ENCODE peak calls at places on chromosomes 16 and 17, in eight cellular contexts. K is SK-N-SH; A is stomach; I is fibroblast of lung; V is cardiac muscle cell; O is aorta; F is CD8-positive, alpha-beta T cell; W is right lobe of liver. S is an unnamed sample. For H3K4me1, the result is how much of the 10 kb centered on the place peaks cover.

GRCh38 chr16:53129281-53130192 is 74.7 kb downstream of the CHD9 start:
- DNase-seq in K (peak), O (no peak), W (no peak), F (no peak), V (peak), I (peak), A (no peak), S (no peak)

GRCh38 chr16:10922328-10923145 is 19.7 kb downstream of the DEXI start:
- DNase-seq in V (no peak), I (peak), W (peak), O (peak), A (no peak), F (no peak), K (no peak), S (peak)

GRCh38 chr17:44220211-44221071 is 966 bp upstream of the UBTF start:
- DNase-seq in W (peak), K (peak), O (peak), V (peak), A (peak), I (peak), F (peak), S (peak)

GRCh38 chr17:44044092-44044491 is 22.4 kb downstream of the LSM12 start:
- DNase-seq in K (no peak), V (no peak), A (no peak), F (no peak), O (no peak), W (no peak), I (peak), S (no peak)

GRCh38 chr16:31130899-31131298 is 4.6 kb downstream of the PRSS8 start:
- DNase-seq in K (no peak), I (no peak), W (no peak), V (no peak), A (peak), F (no peak), O (no peak), S (no peak)

GRCh38 chr16:31033709-31034492 is 543 bp downstream of the STX4 start:
- DNase-seq in W (peak), O (peak), A (peak), K (peak), V (peak), F (peak), I (peak), S (peak)

GRCh38 chr17:54992797-54993639 is 24.5 kb downstream of the STXBP4 start:
- DNase-seq in A (no peak), I (peak), W (no peak), V (peak), O (no peak), F (no peak), K (peak), S (no peak)

GRCh38 chr17:9217151-9218067 is 196.1 kb downstream of the NTN1 start:
- DNase-seq in K (peak), I (peak), A (no peak), F (no peak), V (no peak), W (no peak), O (no peak), S (no peak)

GRCh38 chr17:2138318-2138717 is 83.4 kb downstream of the HIC1 start:
- DNase-seq in W (peak), A (no peak), V (peak), F (no peak), I (peak), K (peak), O (peak), S (no peak)

GRCh38 chr16:58047557-58048348 is 22.2 kb downstream of the MMP15 start:
- DNase-seq in F (no peak), W (no peak), K (peak), A (no peak), I (no peak), O (no peak), V (no peak), S (no peak)

GRCh38 chr17:40019140-40019991 is 4.1 kb downstream of the CSF3 start:
- DNase-seq in O (no peak), V (no peak), A (no peak), K (peak), F (no peak), W (no peak), I (peak), S (peak)

GRCh38 chr17:68291836-68292688 is 767 bp downstream of the ARSG start:
- DNase-seq in A (peak), W (peak), K (peak), O (peak), V (peak), F (peak), I (peak), S (peak)

GRCh38 chr16:21277045-21277926 is 804 bp downstream of the CRYM start:
- DNase-seq in V (no peak), K (no peak), F (no peak), A (no peak), I (no peak), O (no peak), W (no peak), S (no peak)

GRCh38 chr16:88039591-88039990 is 88.4 kb downstream of the BANP start:
- DNase-seq in O (no peak), V (no peak), A (no peak), W (no peak), F (no peak), K (no peak), I (no peak), S (no peak)

GRCh38 chr17:20315321-20315720 is 152.0 kb downstream of the LGALS9B start:
- DNase-seq in O (no peak), A (no peak), F (no peak), I (no peak), W (no peak), V (no peak), K (no peak), S (no peak)

GRCh38 chr17:38871992-38872605 is 2.2 kb downstream of the LASP1 start:
- DNase-seq in O (no peak), I (no peak), F (no peak), W (no peak), K (no peak), A (no peak), V (no peak), S (no peak)
- H3K4me1 ChIP-seq in O (under half), I (under half), F (half or more), W (under half), K (under half), A (half or more), V (under half), S (under half)

DNA sequence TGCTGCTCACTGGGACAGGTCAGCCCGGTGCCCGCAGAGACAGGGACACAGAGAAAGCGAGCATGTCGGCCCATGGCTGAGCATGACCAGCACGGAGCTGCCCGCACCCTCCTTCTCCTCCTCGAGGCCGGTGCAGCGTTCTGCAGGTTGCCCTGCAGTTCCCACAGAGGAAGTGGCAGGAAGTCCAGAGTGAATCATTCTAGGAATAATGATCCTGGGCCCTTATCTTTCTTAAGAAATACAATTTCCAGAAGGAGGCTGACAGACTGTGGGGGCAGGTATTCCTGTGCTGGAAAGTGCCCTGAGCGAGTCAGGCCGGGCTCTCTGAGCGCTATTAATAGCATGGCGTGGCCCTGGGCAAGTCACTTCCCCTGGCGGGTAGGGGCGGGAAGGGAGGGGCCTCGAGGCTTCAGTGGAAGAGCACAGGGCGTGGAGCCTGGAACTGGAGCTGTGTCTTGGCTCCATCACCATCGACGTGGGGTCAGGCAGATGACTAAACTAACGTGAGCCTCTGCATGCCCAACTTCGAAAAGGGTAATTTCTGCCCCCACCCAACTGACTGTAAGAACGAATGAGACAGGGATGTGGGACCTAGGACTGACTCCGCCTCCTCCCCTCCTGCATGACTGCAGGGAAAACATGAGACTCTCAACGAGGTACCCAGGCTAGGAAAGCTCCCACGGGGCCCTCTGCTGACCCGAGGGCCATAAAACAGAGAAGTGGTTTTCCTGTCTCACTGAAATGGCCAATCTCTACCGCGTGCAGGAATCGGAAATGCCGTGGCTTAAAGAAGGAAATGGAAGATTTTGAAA is 9.8 kb downstream of the TMEM204 start:
- DNase-seq in I (peak), W (peak), O (peak), A (peak), K (peak), V (peak), F (no peak), S (peak)
- H3K4me1 ChIP-seq in I (under half), W (under half), O (under half), A (under half), K (under half), V (under half), F (half or more), S (under half)

GRCh38 chr16:67457611-67458010 is 23.3 kb downstream of the ATP6V0D1 start:
- DNase-seq in O (no peak), I (no peak), A (no peak), W (no peak), F (no peak), V (no peak), K (no peak), S (no peak)
- H3K4me1 ChIP-seq in O (under half), I (under half), A (half or more), W (under half), F (under half), V (under half), K (half or more), S (half or more)

DNA sequence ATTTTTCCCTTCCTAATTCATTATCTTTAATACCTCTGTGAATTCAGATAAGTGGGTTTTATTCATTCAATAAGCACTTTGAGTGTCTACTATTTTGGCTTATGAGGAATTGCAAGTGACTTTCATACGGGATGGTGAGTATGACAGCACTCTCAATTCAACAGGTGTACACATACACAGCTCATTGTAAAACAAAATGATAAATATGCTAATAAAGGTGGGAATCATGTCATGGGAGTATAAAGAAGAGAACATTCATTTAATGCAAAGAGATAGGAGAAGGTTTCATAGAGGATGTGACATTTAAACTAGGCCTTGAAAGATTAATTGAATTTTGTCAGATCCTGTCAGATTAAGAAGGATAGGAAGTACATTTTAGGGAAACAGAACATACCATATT is 19.4 kb downstream of the NACA2 start:
- DNase-seq in W (no peak), I (no peak), A (no peak), K (no peak), F (no peak), V (no peak), O (no peak), S (no peak)
- H3K4me1 ChIP-seq in W (under half), I (under half), A (under half), K (under half), F (under half), V (under half), O (under half), S (under half)

DNA sequence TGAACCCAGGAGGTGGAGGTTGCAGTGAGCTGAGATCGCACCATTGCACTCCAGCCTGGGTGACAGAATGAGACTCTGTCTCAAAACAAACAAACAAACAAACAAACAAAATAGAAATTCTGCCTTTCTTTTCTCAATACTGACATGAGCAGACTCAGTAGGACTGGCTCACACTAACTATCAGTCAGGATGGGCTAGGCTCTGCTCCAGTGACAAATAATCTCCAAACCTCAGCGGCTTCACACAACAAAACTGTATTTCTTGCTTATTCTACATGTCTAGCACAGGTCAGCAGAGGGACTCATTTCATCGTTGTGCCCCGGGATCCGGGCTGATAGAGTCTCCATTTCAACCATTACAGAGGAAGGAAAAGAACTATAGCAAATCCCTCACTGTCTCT is 26.5 kb upstream of the N4BP1 start:
- DNase-seq in O (no peak), A (peak), I (no peak), V (no peak), K (no peak), F (no peak), W (no peak), S (no peak)
- H3K4me1 ChIP-seq in O (under half), A (under half), I (under half), V (under half), K (under half), F (under half), W (under half), S (under half)

DNA sequence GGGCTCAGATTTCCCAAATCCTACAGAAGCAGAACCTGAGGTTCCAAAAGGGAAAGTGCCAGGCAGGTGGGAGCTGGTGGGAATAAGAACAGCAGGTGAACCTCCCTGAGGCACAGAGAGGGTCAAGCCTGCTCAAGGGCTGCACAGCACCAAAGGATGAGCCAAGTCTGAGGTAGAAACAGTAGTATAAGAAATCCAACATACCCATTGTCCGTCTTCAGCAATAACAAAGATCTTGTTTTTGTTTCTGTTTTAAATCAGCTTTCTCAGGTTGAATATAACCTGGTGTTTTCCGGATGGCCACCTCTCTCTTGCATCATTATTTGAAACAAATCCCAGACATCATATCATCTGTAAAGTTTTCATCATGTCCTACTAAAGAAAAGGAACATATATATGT is 10.6 kb upstream of the CES3 start:
- DNase-seq in O (no peak), W (no peak), K (no peak), F (no peak), V (no peak), A (no peak), I (no peak), S (no peak)
- H3K4me1 ChIP-seq in O (under half), W (under half), K (under half), F (under half), V (under half), A (under half), I (under half), S (under half)

GRCh38 chr17:77376795-77377751 is 236.3 kb downstream of the SEC14L1 start:
- DNase-seq in W (peak), A (peak), V (no peak), K (peak), I (peak), O (no peak), F (no peak), S (no peak)

GRCh38 chr17:77375917-77376651 is 235.3 kb downstream of the SEC14L1 start:
- DNase-seq in K (peak), A (peak), I (peak), W (no peak), V (peak), F (peak), O (no peak), S (no peak)

GRCh38 chr17:77374170-77374936 is 233.6 kb downstream of the SEC14L1 start:
- DNase-seq in O (peak), A (peak), I (peak), K (peak), W (peak), V (peak), F (peak), S (peak)

GRCh38 chr17:77375108-77375507 is 234.3 kb downstream of the SEC14L1 start:
- DNase-seq in I (no peak), A (peak), O (no peak), W (peak), V (no peak), F (no peak), K (no peak), S (no peak)

GRCh38 chr17:77375526-77375916 is 234.8 kb downstream of the SEC14L1 start:
- DNase-seq in I (no peak), O (no peak), W (no peak), F (no peak), V (no peak), A (no peak), K (no peak), S (no peak)
- H3K4me1 ChIP-seq in I (half or more), O (under half), W (under half), F (half or more), V (under half), A (half or more), K (half or more), S (half or more)

DNA sequence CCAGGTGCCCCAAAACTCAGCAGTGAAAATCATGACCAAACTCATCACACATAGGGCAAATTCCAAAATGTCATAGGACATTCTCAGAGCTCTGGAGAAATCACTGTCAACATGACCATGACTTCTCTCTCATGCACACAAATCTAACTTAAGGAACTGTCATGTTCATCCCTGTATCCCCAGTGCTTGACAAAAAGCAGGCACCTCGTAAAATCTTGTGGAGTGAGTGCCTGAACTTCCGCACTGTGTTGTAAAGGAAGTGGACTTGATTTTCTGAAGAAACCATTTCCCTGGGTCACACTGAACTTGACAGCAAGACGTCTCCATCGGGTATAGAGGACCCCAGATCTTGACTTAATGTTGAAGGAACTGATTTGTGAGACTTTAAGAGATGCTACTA is 2.8 kb downstream of the KRT37 start:
- DNase-seq in I (no peak), F (no peak), O (no peak), A (no peak), W (no peak), V (no peak), K (no peak), S (no peak)
- H3K4me1 ChIP-seq in I (under half), F (under half), O (under half), A (under half), W (under half), V (under half), K (under half), S (under half)

DNA sequence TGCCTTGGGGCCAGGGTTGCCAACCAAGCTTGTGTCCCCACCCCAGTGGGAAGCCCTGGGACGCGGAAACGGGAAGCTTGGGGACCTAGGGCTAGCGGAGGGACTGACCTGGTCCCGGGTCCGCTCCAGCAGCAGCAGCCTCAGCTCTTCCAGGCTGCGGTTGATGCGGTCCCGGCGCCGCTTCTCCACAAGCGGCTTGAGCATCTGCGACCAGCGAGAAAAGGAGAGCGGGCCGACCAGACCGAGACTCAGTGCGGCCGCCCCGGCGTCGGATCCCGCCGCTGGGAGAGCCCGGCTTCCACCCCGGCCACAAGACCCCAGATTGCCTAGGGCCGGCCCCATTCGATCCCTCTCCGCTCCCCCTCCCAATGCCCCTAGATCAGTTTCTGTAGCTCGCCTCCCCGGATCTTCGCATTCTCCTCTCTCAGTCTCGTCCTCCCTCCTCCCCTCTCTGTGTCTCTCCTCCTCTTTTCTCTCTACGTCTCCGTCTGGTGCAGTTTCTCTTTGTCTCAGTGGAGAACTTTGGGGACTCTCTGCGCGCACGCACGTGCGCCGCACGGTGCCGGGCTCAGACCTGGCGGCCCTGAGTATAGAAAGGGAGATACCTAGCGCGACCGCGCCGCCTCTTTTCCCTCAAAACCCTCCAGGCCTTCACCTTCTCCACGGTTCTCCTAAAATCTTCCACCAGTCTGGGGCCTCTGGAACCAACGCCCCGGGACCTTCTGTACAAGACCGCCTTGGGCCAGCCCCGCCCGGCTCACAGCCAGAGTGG is 797 bp downstream of the HES7 start:
- DNase-seq in F (no peak), A (no peak), K (peak), O (peak), W (no peak), I (peak), V (peak), S (no peak)
- H3K4me1 ChIP-seq in F (half or more), A (half or more), K (under half), O (under half), W (under half), I (under half), V (under half), S (under half)

S was measured in psoas muscle.